ENCODE peak calls at places on chromosomes 12 and 14, in six cellular contexts. One of them, this sample, is unnamed.

GRCh38 chr12:14769837-14770494 is 33.3 kb downstream of the WBP11 start:
- DNase-seq in keratinocyte: no peak
- DNase-seq in SK-N-SH: peak; percentile 83
- DNase-seq in kidney: peak; percentile 94
- DNase-seq in PC-3: peak; percentile 70
- DNase-seq in GM23248: peak; percentile 90
- DNase-seq in this sample: peak; percentile 83

GRCh38 chr14:20486700-20487401 is 17.6 kb downstream of the PNP start:
- DNase-seq in keratinocyte: no peak
- DNase-seq in SK-N-SH: no peak
- DNase-seq in kidney: no peak
- DNase-seq in PC-3: no peak
- DNase-seq in GM23248: no peak
- DNase-seq in this sample: no peak

GRCh38 chr14:60311417-60311816 is 62.4 kb downstream of the PPM1A start:
- DNase-seq in keratinocyte: no peak
- DNase-seq in SK-N-SH: peak; percentile 70
- DNase-seq in kidney: no peak
- DNase-seq in PC-3: peak; percentile 41
- DNase-seq in GM23248: peak; percentile 23
- DNase-seq in this sample: no peak

GRCh38 chr12:46383654-46384450 is 11.3 kb upstream of the SLC38A2 start:
- DNase-seq in keratinocyte: no peak
- DNase-seq in SK-N-SH: no peak
- DNase-seq in kidney: peak; percentile 98
- DNase-seq in PC-3: peak; percentile 78
- DNase-seq in GM23248: peak; percentile 96
- DNase-seq in this sample: peak; percentile 85

GRCh38 chr14:54837508-54838149 is 65.0 kb downstream of the GCH1 start:
- DNase-seq in keratinocyte: no peak
- DNase-seq in SK-N-SH: no peak
- DNase-seq in kidney: no peak
- DNase-seq in PC-3: no peak
- DNase-seq in GM23248: no peak
- DNase-seq in this sample: no peak

GRCh38 chr12:41556176-41556575 is 368.1 kb downstream of the PDZRN4 start:
- DNase-seq in keratinocyte: no peak
- DNase-seq in SK-N-SH: no peak
- DNase-seq in kidney: no peak
- DNase-seq in PC-3: no peak
- DNase-seq in GM23248: no peak
- DNase-seq in this sample: no peak

GRCh38 chr14:26199599-26200370 is 398.0 kb downstream of the NOVA1 start:
- DNase-seq in keratinocyte: no peak
- DNase-seq in SK-N-SH: no peak
- DNase-seq in kidney: no peak
- DNase-seq in PC-3: peak; percentile 46
- DNase-seq in GM23248: peak; percentile 42
- DNase-seq in this sample: no peak

GRCh38 chr12:131264625-131265024 is 310.9 kb downstream of the ADGRD1 start:
- DNase-seq in keratinocyte: no peak
- DNase-seq in SK-N-SH: no peak
- DNase-seq in kidney: peak; percentile 92
- DNase-seq in PC-3: peak; percentile 66
- DNase-seq in GM23248: no peak
- DNase-seq in this sample: no peak

GRCh38 chr14:98099527-98099926 is 1172.5 kb downstream of the BCL11B start:
- DNase-seq in keratinocyte: no peak
- DNase-seq in SK-N-SH: no peak
- DNase-seq in kidney: no peak
- DNase-seq in PC-3: no peak
- DNase-seq in GM23248: no peak
- DNase-seq in this sample: no peak

GRCh38 chr12:26787125-26787495 is 45.9 kb downstream of the ITPR2 start:
- DNase-seq in keratinocyte: no peak
- DNase-seq in SK-N-SH: peak; percentile 65
- DNase-seq in kidney: no peak
- DNase-seq in PC-3: peak; percentile 88
- DNase-seq in GM23248: peak; percentile 88
- DNase-seq in this sample: no peak

GRCh38 chr14:50501642-50502041 is 30.7 kb downstream of the MAP4K5 start:
- DNase-seq in keratinocyte: peak; percentile 23
- DNase-seq in SK-N-SH: no peak
- DNase-seq in kidney: no peak
- DNase-seq in PC-3: peak; percentile 89
- DNase-seq in GM23248: peak; percentile 84
- DNase-seq in this sample: no peak

GRCh38 chr12:62697893-62698292 is 231.3 kb downstream of the MON2 start:
- DNase-seq in keratinocyte: no peak
- DNase-seq in SK-N-SH: no peak
- DNase-seq in kidney: no peak
- DNase-seq in PC-3: no peak
- DNase-seq in GM23248: peak; percentile 49
- DNase-seq in this sample: no peak

GRCh38 chr14:55807059-55807499 is 227.1 kb downstream of the KTN1 start:
- DNase-seq in keratinocyte: peak; percentile 91
- DNase-seq in SK-N-SH: peak; percentile 38
- DNase-seq in kidney: peak; percentile 94
- DNase-seq in PC-3: peak; percentile 87
- DNase-seq in GM23248: peak; percentile 47
- DNase-seq in this sample: peak; percentile 48

GRCh38 chr14:76456891-76457586 is 81.1 kb downstream of the ESRRB start:
- DNase-seq in keratinocyte: no peak
- DNase-seq in SK-N-SH: no peak
- DNase-seq in kidney: no peak
- DNase-seq in PC-3: no peak
- DNase-seq in GM23248: no peak
- DNase-seq in this sample: no peak

GRCh38 chr12:129704232-129704830 is 199.5 kb downstream of the TMEM132D start:
- DNase-seq in keratinocyte: no peak
- DNase-seq in SK-N-SH: no peak
- DNase-seq in kidney: no peak
- DNase-seq in PC-3: no peak
- DNase-seq in GM23248: no peak
- DNase-seq in this sample: no peak

GRCh38 chr14:65832431-65833253 is 420.1 kb downstream of the FUT8 start:
- DNase-seq in keratinocyte: no peak
- DNase-seq in SK-N-SH: peak; percentile 32
- DNase-seq in kidney: no peak
- DNase-seq in PC-3: peak; percentile 24
- DNase-seq in GM23248: peak; percentile 51
- DNase-seq in this sample: no peak

GRCh38 chr14:90023176-90023896 is 38.5 kb upstream of the KCNK13 start:
- DNase-seq in keratinocyte: no peak
- DNase-seq in SK-N-SH: no peak
- DNase-seq in kidney: no peak
- DNase-seq in PC-3: peak; percentile 73
- DNase-seq in GM23248: peak; percentile 16
- DNase-seq in this sample: no peak

GRCh38 chr12:57629897-57630471 is 3.0 kb downstream of the B4GALNT1 start:
- DNase-seq in keratinocyte: no peak
- DNase-seq in SK-N-SH: peak; percentile 4
- DNase-seq in kidney: no peak
- DNase-seq in PC-3: no peak
- DNase-seq in GM23248: no peak
- DNase-seq in this sample: no peak

GRCh38 chr14:77039285-77040058 is 11.0 kb upstream of the IRF2BPL start:
- DNase-seq in keratinocyte: no peak
- DNase-seq in SK-N-SH: no peak
- DNase-seq in kidney: peak; percentile 23
- DNase-seq in PC-3: no peak
- DNase-seq in GM23248: peak; percentile 66
- DNase-seq in this sample: peak; percentile 28

GRCh38 chr12:28463396-28463795 is 273.1 kb downstream of the CCDC91 start:
- DNase-seq in keratinocyte: no peak
- DNase-seq in SK-N-SH: no peak
- DNase-seq in kidney: no peak
- DNase-seq in PC-3: peak; percentile 7
- DNase-seq in GM23248: no peak
- DNase-seq in this sample: no peak

GRCh38 chr12:105659355-105660075 is 329.0 kb downstream of the C12orf75 start:
- DNase-seq in keratinocyte: peak; percentile 66
- DNase-seq in SK-N-SH: no peak
- DNase-seq in kidney: no peak
- DNase-seq in PC-3: peak; percentile 32
- DNase-seq in GM23248: no peak
- DNase-seq in this sample: no peak

GRCh38 chr12:4796218-4796617 is 76.0 kb downstream of the GALNT8 start:
- DNase-seq in keratinocyte: no peak
- DNase-seq in SK-N-SH: no peak
- DNase-seq in kidney: no peak
- DNase-seq in PC-3: no peak
- DNase-seq in GM23248: no peak
- DNase-seq in this sample: no peak

GRCh38 chr12:86712425-86712843 is 456.2 kb upstream of the MGAT4C start:
- DNase-seq in keratinocyte: peak; percentile 86
- DNase-seq in SK-N-SH: no peak
- DNase-seq in kidney: no peak
- DNase-seq in PC-3: peak; percentile 98
- DNase-seq in GM23248: peak; percentile 97
- DNase-seq in this sample: no peak

GRCh38 chr14:23512156-23512555 is 39.4 kb downstream of the ZFHX2 start:
- DNase-seq in keratinocyte: no peak
- DNase-seq in SK-N-SH: peak; percentile 77
- DNase-seq in kidney: no peak
- DNase-seq in PC-3: no peak
- DNase-seq in GM23248: peak; percentile 18
- DNase-seq in this sample: peak; percentile 29

GRCh38 chr14:23517650-23518329 is 33.8 kb downstream of the ZFHX2 start:
- DNase-seq in keratinocyte: no peak
- DNase-seq in SK-N-SH: no peak
- DNase-seq in kidney: no peak
- DNase-seq in PC-3: no peak
- DNase-seq in GM23248: no peak
- DNase-seq in this sample: no peak

GRCh38 chr14:23514009-23514962 is 37.3 kb downstream of the ZFHX2 start:
- DNase-seq in keratinocyte: no peak
- DNase-seq in SK-N-SH: no peak
- DNase-seq in kidney: no peak
- DNase-seq in PC-3: no peak
- DNase-seq in GM23248: no peak
- DNase-seq in this sample: no peak

GRCh38 chr14:23513005-23513412 is 38.6 kb downstream of the ZFHX2 start:
- DNase-seq in keratinocyte: no peak
- DNase-seq in SK-N-SH: peak; percentile 74
- DNase-seq in kidney: no peak
- DNase-seq in PC-3: no peak
- DNase-seq in GM23248: no peak
- DNase-seq in this sample: no peak

GRCh38 chr14:23513466-23514008 is 38.0 kb downstream of the ZFHX2 start:
- DNase-seq in keratinocyte: no peak
- DNase-seq in SK-N-SH: no peak
- DNase-seq in kidney: no peak
- DNase-seq in PC-3: no peak
- DNase-seq in GM23248: no peak
- DNase-seq in this sample: no peak
- H3K9me3 ChIP-seq in keratinocyte: no peaks in the 10 kb centered on the region
- H3K9me3 ChIP-seq in SK-N-SH: no peaks in the 10 kb centered on the region
- H3K9me3 ChIP-seq in kidney: no peaks in the 10 kb centered on the region
- H3K9me3 ChIP-seq in PC-3: no peaks in the 10 kb centered on the region
- H3K9me3 ChIP-seq in GM23248: no peaks in the 10 kb centered on the region
- H3K9me3 ChIP-seq in this sample: no peaks in the 10 kb centered on the region

GRCh38 chr14:52061890-52062289 is 7.0 kb downstream of the NID2 start:
- DNase-seq in keratinocyte: no peak
- DNase-seq in SK-N-SH: no peak
- DNase-seq in kidney: no peak
- DNase-seq in PC-3: no peak
- DNase-seq in GM23248: no peak
- DNase-seq in this sample: no peak
- H3K4me1 ChIP-seq in keratinocyte: no peaks in the 10 kb centered on the region
- H3K4me1 ChIP-seq in SK-N-SH: peaks cover 12% of the 10 kb centered on the region
- H3K4me1 ChIP-seq in kidney: peaks cover 5% of the 10 kb centered on the region
- H3K4me1 ChIP-seq in PC-3: no peaks in the 10 kb centered on the region
- H3K4me1 ChIP-seq in GM23248: peaks cover 29% of the 10 kb centered on the region
- H3K4me1 ChIP-seq in this sample: no peaks in the 10 kb centered on the region

DNA sequence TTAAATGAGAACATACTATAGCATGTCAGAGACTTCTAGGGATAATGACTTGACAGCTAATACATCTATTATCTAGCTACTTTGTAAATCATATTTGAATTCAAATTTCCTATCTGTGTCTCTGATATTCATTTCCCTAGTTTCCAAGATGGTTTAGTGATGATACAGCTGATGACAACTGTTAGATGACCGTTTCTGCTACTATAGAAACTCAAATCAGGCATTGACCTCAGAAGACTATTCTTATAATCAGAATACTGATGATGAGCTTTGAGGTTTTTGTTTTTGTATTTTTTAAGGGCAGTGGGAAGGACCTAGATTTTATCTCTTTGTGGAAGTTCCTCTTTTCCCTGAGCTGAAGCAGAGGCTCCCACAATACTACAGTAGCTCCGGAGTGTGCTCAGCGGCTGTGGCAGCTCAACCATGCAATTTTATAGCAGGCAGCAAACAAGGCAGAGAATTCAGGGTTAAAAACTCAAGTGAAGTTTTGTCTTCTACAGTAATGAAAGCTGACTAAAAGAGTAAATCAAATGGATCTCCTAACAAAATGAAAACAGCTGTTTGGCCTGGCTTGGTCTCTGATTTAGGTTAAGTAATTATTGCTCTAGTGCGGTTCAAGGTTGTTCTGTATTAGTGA is 145.1 kb downstream of the SLC25A21 start:
- DNase-seq in keratinocyte: no peak
- DNase-seq in SK-N-SH: no peak
- DNase-seq in kidney: no peak
- DNase-seq in PC-3: no peak
- DNase-seq in GM23248: no peak
- DNase-seq in this sample: no peak
- H3K27ac ChIP-seq in keratinocyte: no peak overlapping the region
- H3K27ac ChIP-seq in SK-N-SH: no peak overlapping the region
- H3K27ac ChIP-seq in kidney: no peak overlapping the region
- H3K27ac ChIP-seq in PC-3: no peak overlapping the region
- H3K27ac ChIP-seq in GM23248: no peak overlapping the region
- H3K27ac ChIP-seq in this sample: no peak overlapping the region

GRCh38 chr12:126342866-126343265 is 1277.6 kb downstream of the AACS start:
- DNase-seq in keratinocyte: no peak
- DNase-seq in SK-N-SH: no peak
- DNase-seq in kidney: no peak
- DNase-seq in PC-3: no peak
- DNase-seq in GM23248: no peak
- DNase-seq in this sample: no peak
- H3K9me3 ChIP-seq in keratinocyte: no peaks in the 10 kb centered on the region
- H3K9me3 ChIP-seq in SK-N-SH: no peaks in the 10 kb centered on the region
- H3K9me3 ChIP-seq in kidney: no peaks in the 10 kb centered on the region
- H3K9me3 ChIP-seq in PC-3: peaks cover 6% of the 10 kb centered on the region
- H3K9me3 ChIP-seq in GM23248: no peaks in the 10 kb centered on the region
- H3K9me3 ChIP-seq in this sample: no peaks in the 10 kb centered on the region

DNA sequence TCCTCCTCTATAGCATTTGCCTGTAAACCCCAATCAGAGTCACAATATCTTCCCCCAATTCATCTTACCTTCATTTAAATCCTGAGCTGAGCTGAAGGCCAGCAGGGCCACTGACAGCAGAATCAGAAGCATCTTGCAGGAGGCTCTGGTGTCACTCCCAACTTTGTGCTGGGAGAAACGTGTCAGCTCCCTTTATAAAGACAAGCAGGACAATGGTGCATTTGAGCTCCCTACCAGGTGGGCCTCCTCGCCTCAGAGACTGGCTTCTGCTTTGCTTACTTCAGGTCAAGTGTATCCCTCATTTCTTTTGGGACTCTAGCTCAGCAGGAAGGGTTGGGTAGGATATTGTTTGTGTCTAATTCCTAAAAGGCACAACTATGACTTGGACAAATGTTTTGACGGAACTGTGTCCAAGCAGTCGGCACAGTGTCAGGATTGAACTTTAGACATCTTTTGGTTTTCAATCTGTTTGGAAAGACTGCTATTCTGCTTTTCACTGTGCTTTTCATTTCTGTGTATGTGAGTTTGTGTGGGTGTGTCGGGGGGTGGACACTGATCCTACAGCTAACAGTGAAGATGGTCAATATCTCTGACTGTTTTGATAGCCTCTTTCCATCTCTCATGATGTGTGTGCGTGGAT is at the start of gene PRH1:
- DNase-seq in keratinocyte: no peak
- DNase-seq in SK-N-SH: no peak
- DNase-seq in kidney: no peak
- DNase-seq in PC-3: no peak
- DNase-seq in GM23248: no peak
- DNase-seq in this sample: no peak
- H3K4me1 ChIP-seq in keratinocyte: no peaks in the 10 kb centered on the region
- H3K4me1 ChIP-seq in SK-N-SH: no peaks in the 10 kb centered on the region
- H3K4me1 ChIP-seq in kidney: no peaks in the 10 kb centered on the region
- H3K4me1 ChIP-seq in PC-3: no peaks in the 10 kb centered on the region
- H3K4me1 ChIP-seq in GM23248: no peaks in the 10 kb centered on the region
- H3K4me1 ChIP-seq in this sample: no peaks in the 10 kb centered on the region

This sample was measured in naive thymus-derived CD4-positive, alpha-beta T cell.